ENCODE peak calls at places on chromosomes 7 and 10, in seven cellular contexts. One of them, this sample, is unnamed.

GRCh38 chr10:11082551-11082950 is 64.9 kb downstream of the CELF2 start:
- DNase-seq in lower lobe of right lung: no peak
- DNase-seq in AG10803: peak; percentile 5
- DNase-seq in kidney: no peak
- DNase-seq in mucosa of descending colon: no peak
- DNase-seq in psoas muscle: no peak
- DNase-seq in heart left ventricle: no peak
- DNase-seq in this sample: peak; percentile 31

GRCh38 chr10:6625428-6625827 is 45.4 kb upstream of the PRKCQ start:
- DNase-seq in lower lobe of right lung: no peak
- DNase-seq in AG10803: no peak
- DNase-seq in kidney: no peak
- DNase-seq in mucosa of descending colon: no peak
- DNase-seq in psoas muscle: no peak
- DNase-seq in heart left ventricle: no peak
- DNase-seq in this sample: no peak

GRCh38 chr7:75989084-75989725 is 5.2 kb downstream of the TMEM120A start:
- DNase-seq in lower lobe of right lung: peak; percentile 8
- DNase-seq in AG10803: no peak
- DNase-seq in kidney: peak; percentile 83
- DNase-seq in mucosa of descending colon: no peak
- DNase-seq in psoas muscle: peak; percentile 53
- DNase-seq in heart left ventricle: peak; percentile 80
- DNase-seq in this sample: no peak

GRCh38 chr10:120969219-120969645 is 118.1 kb downstream of the WDR11 start:
- DNase-seq in lower lobe of right lung: no peak
- DNase-seq in AG10803: peak; percentile 9
- DNase-seq in kidney: no peak
- DNase-seq in mucosa of descending colon: no peak
- DNase-seq in psoas muscle: no peak
- DNase-seq in heart left ventricle: no peak
- DNase-seq in this sample: no peak

GRCh38 chr7:38679419-38679818 is 48.2 kb upstream of the AMPH start:
- DNase-seq in lower lobe of right lung: no peak
- DNase-seq in AG10803: no peak
- DNase-seq in kidney: no peak
- DNase-seq in mucosa of descending colon: no peak
- DNase-seq in psoas muscle: no peak
- DNase-seq in heart left ventricle: no peak
- DNase-seq in this sample: peak; percentile 75

GRCh38 chr10:120460776-120461175 is 3.7 kb downstream of the PLPP4 start:
- DNase-seq in lower lobe of right lung: no peak
- DNase-seq in AG10803: peak; percentile 89
- DNase-seq in kidney: no peak
- DNase-seq in mucosa of descending colon: no peak
- DNase-seq in psoas muscle: no peak
- DNase-seq in heart left ventricle: no peak
- DNase-seq in this sample: peak; percentile 78

GRCh38 chr10:122132331-122132755 is 138.8 kb upstream of the BTBD16 start:
- DNase-seq in lower lobe of right lung: no peak
- DNase-seq in AG10803: no peak
- DNase-seq in kidney: peak; percentile 55
- DNase-seq in mucosa of descending colon: no peak
- DNase-seq in psoas muscle: no peak
- DNase-seq in heart left ventricle: no peak
- DNase-seq in this sample: no peak

GRCh38 chr10:103888113-103888841 is 29.7 kb downstream of the STN1 start:
- DNase-seq in lower lobe of right lung: no peak
- DNase-seq in AG10803: peak; percentile 75
- DNase-seq in kidney: peak; percentile 85
- DNase-seq in mucosa of descending colon: peak; percentile 92
- DNase-seq in psoas muscle: peak; percentile 75
- DNase-seq in heart left ventricle: peak; percentile 71
- DNase-seq in this sample: peak; percentile 93

GRCh38 chr10:132133005-132133404 is 53.7 kb upstream of the DPYSL4 start:
- DNase-seq in lower lobe of right lung: peak; percentile 38
- DNase-seq in AG10803: no peak
- DNase-seq in kidney: peak; percentile 41
- DNase-seq in mucosa of descending colon: peak; percentile 9
- DNase-seq in psoas muscle: peak; percentile 12
- DNase-seq in heart left ventricle: no peak
- DNase-seq in this sample: no peak

GRCh38 chr10:80598084-80598798 is 60.5 kb downstream of the SH2D4B start:
- DNase-seq in lower lobe of right lung: no peak
- DNase-seq in AG10803: no peak
- DNase-seq in kidney: no peak
- DNase-seq in mucosa of descending colon: no peak
- DNase-seq in psoas muscle: no peak
- DNase-seq in heart left ventricle: no peak
- DNase-seq in this sample: no peak

DNA sequence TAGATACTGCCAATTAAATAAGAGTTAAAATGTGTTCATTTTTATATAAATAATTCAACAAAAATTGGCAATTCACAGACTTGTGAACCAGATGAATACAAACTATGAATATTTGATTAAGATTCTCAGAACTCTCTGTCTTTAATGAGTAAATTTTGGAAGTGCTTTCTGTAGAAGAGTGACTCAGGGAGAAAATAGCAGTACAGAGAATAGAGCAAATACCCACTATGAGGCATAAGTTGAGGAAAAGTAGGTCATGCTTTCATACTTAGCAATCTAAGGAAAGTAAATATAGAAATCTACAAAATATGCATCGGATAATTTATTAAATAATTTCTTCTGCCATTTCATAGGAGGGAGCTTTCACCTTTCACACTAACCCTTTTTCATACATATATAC is 117.7 kb upstream of the TMEM106B start:
- DNase-seq in lower lobe of right lung: no peak
- DNase-seq in AG10803: no peak
- DNase-seq in kidney: no peak
- DNase-seq in mucosa of descending colon: no peak
- DNase-seq in psoas muscle: no peak
- DNase-seq in heart left ventricle: no peak
- DNase-seq in this sample: no peak
- TF ChIP-seq CTCF in lower lobe of right lung: no peak
- TF ChIP-seq CTCF in AG10803: no peak
- TF ChIP-seq CTCF in kidney: no peak
- TF ChIP-seq CTCF in mucosa of descending colon: no peak
- TF ChIP-seq CTCF in psoas muscle: no peak
- TF ChIP-seq CTCF in heart left ventricle: no peak
- TF ChIP-seq CTCF in this sample: no peak

GRCh38 chr10:72336259-72337038 is 18.3 kb downstream of the DNAJB12 start:
- DNase-seq in lower lobe of right lung: peak; percentile 44
- DNase-seq in AG10803: no peak
- DNase-seq in kidney: peak; percentile 69
- DNase-seq in mucosa of descending colon: peak; percentile 36
- DNase-seq in psoas muscle: no peak
- DNase-seq in heart left ventricle: no peak
- DNase-seq in this sample: peak; percentile 67

GRCh38 chr10:72333111-72334012 is 21.4 kb downstream of the DNAJB12 start:
- DNase-seq in lower lobe of right lung: no peak
- DNase-seq in AG10803: no peak
- DNase-seq in kidney: peak; percentile 69
- DNase-seq in mucosa of descending colon: peak; percentile 34
- DNase-seq in psoas muscle: no peak
- DNase-seq in heart left ventricle: no peak
- DNase-seq in this sample: no peak

GRCh38 chr10:72335394-72336258 is 19.1 kb downstream of the DNAJB12 start:
- DNase-seq in lower lobe of right lung: peak; percentile 43
- DNase-seq in AG10803: no peak
- DNase-seq in kidney: peak; percentile 95
- DNase-seq in mucosa of descending colon: peak; percentile 69
- DNase-seq in psoas muscle: peak; percentile 77
- DNase-seq in heart left ventricle: peak; percentile 83
- DNase-seq in this sample: peak; percentile 81

GRCh38 chr10:72334196-72334831 is 20.4 kb downstream of the DNAJB12 start:
- DNase-seq in lower lobe of right lung: peak; percentile 51
- DNase-seq in AG10803: no peak
- DNase-seq in kidney: peak; percentile 82
- DNase-seq in mucosa of descending colon: peak; percentile 41
- DNase-seq in psoas muscle: no peak
- DNase-seq in heart left ventricle: no peak
- DNase-seq in this sample: peak; percentile 52

DNA sequence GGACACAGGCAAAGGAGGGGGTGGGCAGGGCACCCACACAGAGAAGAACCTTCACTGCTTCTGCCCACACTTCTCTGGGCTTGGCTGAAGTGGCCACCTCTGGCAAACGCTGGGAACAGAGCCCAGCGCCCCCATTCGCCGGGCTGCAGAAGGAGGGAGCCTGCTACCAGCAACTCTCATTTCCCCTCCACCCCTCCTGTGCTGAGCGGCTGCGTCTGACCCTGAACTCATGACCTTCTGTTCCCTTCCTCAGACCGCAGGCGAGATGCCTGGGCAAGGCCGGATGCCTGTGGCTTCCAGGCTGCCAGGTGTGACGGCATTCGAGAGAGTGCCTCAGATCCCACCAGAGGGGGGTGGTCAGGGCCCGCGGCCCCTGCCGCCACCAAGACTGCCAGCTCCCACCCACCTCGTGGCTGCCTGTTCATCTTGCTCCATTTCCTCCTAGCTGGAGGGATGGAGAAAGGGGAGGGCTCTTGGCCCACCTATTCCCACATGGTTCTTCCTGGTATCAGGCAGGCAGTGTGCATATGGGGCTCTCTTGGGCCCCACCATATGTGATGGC is 19.8 kb downstream of the DNAJB12 start:
- DNase-seq in lower lobe of right lung: peak; percentile 93
- DNase-seq in AG10803: peak; percentile 31
- DNase-seq in kidney: peak; percentile 99
- DNase-seq in mucosa of descending colon: peak; percentile 81
- DNase-seq in psoas muscle: peak; percentile 91
- DNase-seq in heart left ventricle: peak; percentile 84
- DNase-seq in this sample: peak; percentile 99
- H3K4me3 ChIP-seq in lower lobe of right lung: peak overlapping the region; percentile 12
- H3K4me3 ChIP-seq in AG10803: no peak overlapping the region
- H3K4me3 ChIP-seq in kidney: no peak overlapping the region
- H3K4me3 ChIP-seq in mucosa of descending colon: no peak overlapping the region
- H3K4me3 ChIP-seq in psoas muscle: peak overlapping the region; percentile 23
- H3K4me3 ChIP-seq in heart left ventricle: no peak overlapping the region
- H3K4me3 ChIP-seq in this sample: no peak overlapping the region

DNA sequence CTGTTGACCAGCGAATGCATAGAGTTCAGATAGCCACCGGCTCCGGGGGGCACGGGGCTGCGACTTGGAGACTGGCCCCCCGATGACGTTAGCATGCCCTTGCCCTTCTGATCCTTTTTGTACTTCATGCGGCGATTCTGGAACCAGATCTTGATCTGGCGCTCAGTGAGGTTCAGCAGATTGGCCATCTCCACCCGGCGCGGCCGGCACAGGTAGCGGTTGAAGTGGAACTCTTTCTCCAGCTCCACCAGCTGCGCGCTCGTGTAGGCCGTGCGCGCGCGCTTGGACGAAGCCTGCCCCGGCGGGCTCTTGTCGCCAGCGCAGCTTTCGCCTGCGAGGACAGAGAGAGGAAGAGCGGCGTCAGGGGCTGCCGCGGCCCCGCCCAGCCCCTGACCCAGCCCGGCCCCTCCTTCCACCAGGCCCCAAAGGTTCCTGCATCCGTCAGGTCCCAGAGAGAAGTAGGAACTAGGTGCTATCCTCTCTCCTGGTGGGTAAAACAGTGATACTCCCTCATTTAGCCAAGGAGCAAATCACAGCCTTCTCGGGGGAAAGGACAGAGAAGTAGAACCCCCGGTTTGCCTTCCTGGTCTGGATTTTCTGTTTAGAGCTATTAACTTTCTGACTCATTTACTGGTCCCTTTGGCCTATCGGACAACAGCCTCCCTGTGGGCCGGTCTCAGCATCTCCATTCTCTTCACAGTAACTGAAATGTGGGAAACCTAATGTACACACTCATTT is 6.1 kb upstream of the HOXA2 start:
- DNase-seq in lower lobe of right lung: peak; percentile 54
- DNase-seq in AG10803: no peak
- DNase-seq in kidney: peak; percentile 93
- DNase-seq in mucosa of descending colon: peak; percentile 81
- DNase-seq in psoas muscle: peak; percentile 80
- DNase-seq in heart left ventricle: no peak
- DNase-seq in this sample: peak; percentile 75
- TF ChIP-seq CTCF in lower lobe of right lung: peak; percentile 16
- TF ChIP-seq CTCF in AG10803: no peak
- TF ChIP-seq CTCF in kidney: no peak
- TF ChIP-seq CTCF in mucosa of descending colon: no peak
- TF ChIP-seq CTCF in psoas muscle: no peak
- TF ChIP-seq CTCF in heart left ventricle: no peak
- TF ChIP-seq CTCF in this sample: no peak

GRCh38 chr10:78035025-78035424 is 1.4 kb downstream of the RPS24 start:
- DNase-seq in lower lobe of right lung: no peak
- DNase-seq in AG10803: no peak
- DNase-seq in kidney: no peak
- DNase-seq in mucosa of descending colon: no peak
- DNase-seq in psoas muscle: no peak
- DNase-seq in heart left ventricle: no peak
- DNase-seq in this sample: peak; percentile 31

GRCh38 chr10:78035933-78036583 is 2.4 kb downstream of the RPS24 start:
- DNase-seq in lower lobe of right lung: no peak
- DNase-seq in AG10803: no peak
- DNase-seq in kidney: no peak
- DNase-seq in mucosa of descending colon: no peak
- DNase-seq in psoas muscle: no peak
- DNase-seq in heart left ventricle: no peak
- DNase-seq in this sample: no peak

GRCh38 chr10:78033623-78034470 is at the start of gene RPS24:
- DNase-seq in lower lobe of right lung: peak; percentile 97
- DNase-seq in AG10803: peak; percentile 96
- DNase-seq in kidney: peak; percentile 97
- DNase-seq in mucosa of descending colon: peak; percentile 97
- DNase-seq in psoas muscle: peak; percentile 94
- DNase-seq in heart left ventricle: peak; percentile 95
- DNase-seq in this sample: peak; percentile 98

GRCh38 chr10:78038105-78038504 is 4.4 kb downstream of the RPS24 start:
- DNase-seq in lower lobe of right lung: no peak
- DNase-seq in AG10803: peak; percentile 25
- DNase-seq in kidney: no peak
- DNase-seq in mucosa of descending colon: no peak
- DNase-seq in psoas muscle: no peak
- DNase-seq in heart left ventricle: no peak
- DNase-seq in this sample: peak; percentile 50

GRCh38 chr10:78035437-78035836 is 1.8 kb downstream of the RPS24 start:
- DNase-seq in lower lobe of right lung: no peak
- DNase-seq in AG10803: no peak
- DNase-seq in kidney: no peak
- DNase-seq in mucosa of descending colon: no peak
- DNase-seq in psoas muscle: no peak
- DNase-seq in heart left ventricle: no peak
- DNase-seq in this sample: no peak
- H3K4me3 ChIP-seq in lower lobe of right lung: no peak overlapping the region
- H3K4me3 ChIP-seq in AG10803: peak overlapping the region; percentile 98
- H3K4me3 ChIP-seq in kidney: no peak overlapping the region
- H3K4me3 ChIP-seq in mucosa of descending colon: no peak overlapping the region
- H3K4me3 ChIP-seq in psoas muscle: peak overlapping the region; percentile 84
- H3K4me3 ChIP-seq in heart left ventricle: no peak overlapping the region
- H3K4me3 ChIP-seq in this sample: peak overlapping the region; percentile 72

This sample was measured in fibroblast of mammary gland.